ENCODE peak calls at places on chromosome 18, in ten cellular contexts. P is GM23248; R is ovary; J is upper lobe of right lung; G is MM.1S; Z is CD4-positive, CD25-positive, alpha-beta regulatory T cell; I is fibroblast of lung; T is sigmoid colon; M is adrenal gland; V is body of pancreas. S is an unnamed sample.

GRCh38 chr18:45617284-45617683 is 2.0 kb downstream of the SLC14A2 start:
- DNase-seq in Z (no peak), M (peak; percentile 94), I (peak; percentile 90), G (no peak), T (peak; percentile 86), V (peak; percentile 39), R (peak; percentile 79), J (peak; percentile 68), P (peak; percentile 97), S (no peak)

GRCh38 chr18:68429809-68430208 is 285.1 kb downstream of the TMX3 start:
- DNase-seq in Z (no peak), T (no peak), M (no peak), P (peak; percentile 60), G (no peak), I (peak; percentile 40), J (no peak), V (no peak), R (no peak), S (no peak)

GRCh38 chr18:77822552-77823138 is 573.0 kb downstream of the GALR1 start:
- DNase-seq in V (no peak), M (no peak), Z (no peak), R (no peak), P (no peak), G (no peak), J (no peak), T (no peak), I (no peak), S (no peak)

GRCh38 chr18:44915213-44915612 is 234.5 kb downstream of the SETBP1 start:
- DNase-seq in M (no peak), P (peak; percentile 22), Z (no peak), T (no peak), V (no peak), J (no peak), R (no peak), G (no peak), I (no peak), S (no peak)

GRCh38 chr18:50247562-50247961 is 18.7 kb downstream of the CFAP53 start:
- DNase-seq in V (no peak), G (no peak), J (no peak), I (no peak), R (no peak), T (no peak), M (no peak), P (no peak), Z (no peak), S (no peak)

GRCh38 chr18:47984991-47985390 is 54.5 kb upstream of the SMAD2 start:
- DNase-seq in Z (no peak), G (no peak), T (no peak), P (no peak), M (no peak), R (no peak), V (peak; percentile 84), I (no peak), J (no peak), S (no peak)

GRCh38 chr18:48959551-48959920 is 8.8 kb upstream of the SMAD7 start:
- DNase-seq in I (no peak), T (no peak), V (no peak), P (no peak), Z (no peak), G (no peak), M (no peak), R (no peak), J (no peak), S (no peak)

GRCh38 chr18:48488388-48488850 is 50.4 kb upstream of the CTIF start:
- DNase-seq in G (no peak), J (peak; percentile 73), M (peak; percentile 98), R (peak; percentile 75), V (peak; percentile 86), Z (no peak), T (no peak), P (peak; percentile 87), I (peak; percentile 97), S (peak; percentile 47)

GRCh38 chr18:76859474-76860339 is 37.4 kb downstream of the ZNF236 start:
- DNase-seq in G (peak; percentile 76), V (no peak), I (no peak), J (no peak), P (no peak), T (no peak), R (no peak), Z (peak; percentile 17), M (no peak), S (no peak)

GRCh38 chr18:56196495-56197225 is 441.7 kb downstream of the TXNL1 start:
- DNase-seq in T (no peak), P (no peak), R (no peak), G (no peak), Z (no peak), J (no peak), M (no peak), V (no peak), I (peak; percentile 70), S (no peak)

GRCh38 chr18:12254820-12255511 is 805 bp downstream of the CIDEA start:
- DNase-seq in J (no peak), T (no peak), R (no peak), P (no peak), M (no peak), V (no peak), Z (no peak), I (no peak), G (no peak), S (no peak)
- H3K27me3 ChIP-seq in J (peaks cover 34% of the 10 kb centered on the region), T (peaks cover 33% of the 10 kb centered on the region), R (no peaks in the 10 kb centered on the region), P (peaks cover 17% of the 10 kb centered on the region), M (peaks cover 35% of the 10 kb centered on the region), V (peaks cover 5% of the 10 kb centered on the region), Z (peaks cover 2% of the 10 kb centered on the region), I (peaks cover 25% of the 10 kb centered on the region), G (peaks cover 18% of the 10 kb centered on the region), S (peaks cover 22% of the 10 kb centered on the region)

DNA sequence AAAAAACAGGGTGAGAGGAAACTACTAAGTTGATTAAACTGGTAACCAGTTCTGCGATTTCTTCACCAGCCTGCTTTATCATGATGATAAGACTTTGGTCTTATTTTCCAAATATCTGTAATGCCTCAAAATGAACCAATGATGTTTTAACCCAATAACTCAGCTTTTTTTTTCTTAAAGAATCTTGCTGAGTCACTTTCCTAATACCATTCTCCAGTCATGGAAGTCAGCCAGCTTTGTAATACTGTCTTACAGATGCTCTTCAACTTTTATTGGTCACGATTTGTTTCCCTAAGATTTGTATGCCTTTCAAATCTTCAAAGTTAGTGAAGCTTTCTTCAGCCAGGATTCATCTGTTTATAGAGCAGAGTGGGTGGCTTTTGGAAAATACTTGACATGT is 47.7 kb upstream of the SMIM21 start:
- DNase-seq in J (no peak), R (no peak), T (no peak), P (peak; percentile 96), I (peak; percentile 87), M (no peak), Z (no peak), G (no peak), V (no peak), S (no peak)
- H3K4me3 ChIP-seq in J (no peak overlapping the region), R (no peak overlapping the region), T (no peak overlapping the region), P (no peak overlapping the region), I (no peak overlapping the region), M (no peak overlapping the region), Z (no peak overlapping the region), G (no peak overlapping the region), V (no peak overlapping the region), S (no peak overlapping the region)

GRCh38 chr18:22149710-22150109 is 19.7 kb upstream of the GATA6 start:
- DNase-seq in P (no peak), T (no peak), G (no peak), Z (no peak), R (no peak), M (no peak), J (no peak), I (no peak), V (no peak), S (no peak)

GRCh38 chr18:22159014-22159413 is 10.4 kb upstream of the GATA6 start:
- DNase-seq in V (no peak), Z (no peak), M (no peak), T (no peak), P (no peak), G (no peak), R (no peak), I (no peak), J (no peak), S (no peak)

GRCh38 chr18:22153428-22153827 is 16.0 kb upstream of the GATA6 start:
- DNase-seq in V (no peak), M (no peak), P (no peak), I (no peak), R (no peak), J (no peak), T (no peak), Z (no peak), G (no peak), S (no peak)

GRCh38 chr18:22152093-22152492 is 17.3 kb upstream of the GATA6 start:
- DNase-seq in P (no peak), G (no peak), R (no peak), M (no peak), I (no peak), V (no peak), J (no peak), Z (no peak), T (no peak), S (no peak)

GRCh38 chr18:22155584-22155983 is 13.8 kb upstream of the GATA6 start:
- DNase-seq in Z (no peak), V (no peak), T (no peak), G (no peak), I (no peak), P (no peak), R (no peak), J (no peak), M (no peak), S (no peak)
- H3K4me1 ChIP-seq in Z (no peaks in the 10 kb centered on the region), V (peaks cover 3% of the 10 kb centered on the region), T (peaks cover 7% of the 10 kb centered on the region), G (no peaks in the 10 kb centered on the region), I (no peaks in the 10 kb centered on the region), P (no peaks in the 10 kb centered on the region), R (no peaks in the 10 kb centered on the region), J (no peaks in the 10 kb centered on the region), M (no peaks in the 10 kb centered on the region), S (no peaks in the 10 kb centered on the region)

GRCh38 chr18:7479756-7480155 is 87.4 kb upstream of the PTPRM start:
- DNase-seq in M (no peak), G (no peak), J (no peak), R (no peak), Z (no peak), I (no peak), V (no peak), P (no peak), T (no peak), S (no peak)

GRCh38 chr18:7480853-7481252 is 86.3 kb upstream of the PTPRM start:
- DNase-seq in V (no peak), G (no peak), T (no peak), I (no peak), R (no peak), J (no peak), Z (no peak), M (no peak), P (no peak), S (no peak)

GRCh38 chr18:7476386-7476785 is 90.7 kb upstream of the PTPRM start:
- DNase-seq in V (no peak), Z (no peak), R (no peak), T (no peak), P (no peak), G (no peak), J (no peak), I (no peak), M (no peak), S (no peak)

GRCh38 chr18:7485616-7486015 is 81.5 kb upstream of the PTPRM start:
- DNase-seq in T (peak; percentile 85), G (no peak), I (no peak), R (no peak), P (no peak), J (no peak), Z (no peak), V (no peak), M (no peak), S (no peak)

GRCh38 chr18:7482342-7482741 is 84.8 kb upstream of the PTPRM start:
- DNase-seq in V (no peak), R (no peak), I (no peak), Z (no peak), T (no peak), J (no peak), P (peak; percentile 35), M (no peak), G (no peak), S (no peak)
- H3K27me3 ChIP-seq in V (no peaks in the 10 kb centered on the region), R (no peaks in the 10 kb centered on the region), I (no peaks in the 10 kb centered on the region), Z (no peaks in the 10 kb centered on the region), T (no peaks in the 10 kb centered on the region), J (no peaks in the 10 kb centered on the region), P (no peaks in the 10 kb centered on the region), M (no peaks in the 10 kb centered on the region), G (no peaks in the 10 kb centered on the region), S (no peaks in the 10 kb centered on the region)